ENCODE peak calls at places on chromosome 18, in ten cellular contexts. W is fibroblast of the aortic adventitia, B is choroid plexus epithelial cell, A is cardiac muscle cell, S is lower lobe of right lung, V is OCI-LY7, C is body of pancreas, N is bronchial epithelial cell, J is dorsolateral prefrontal cortex, Y is ovary. I is an unnamed sample.

GRCh38 chr18:21833619-21834300 is 93.2 kb downstream of the MIB1 start:
- DNase-seq in W (no peak), B (peak; percentile 12), A (peak; percentile 7), S (no peak), V (no peak), C (no peak), N (no peak), J (no peak), Y (no peak), I (no peak)

GRCh38 chr18:1846640-1847039 is 724.7 kb downstream of the METTL4 start:
- DNase-seq in W (no peak), B (peak; percentile 24), A (peak; percentile 40), S (no peak), V (no peak), C (no peak), N (peak; percentile 2), J (no peak), Y (no peak), I (peak; percentile 13)

GRCh38 chr18:79496237-79496977 is 100.7 kb downstream of the NFATC1 start:
- DNase-seq in W (no peak), B (no peak), A (peak; percentile 39), S (peak; percentile 40), V (no peak), C (no peak), N (no peak), J (no peak), Y (peak; percentile 32), I (peak; percentile 39)

GRCh38 chr18:13710460-13710859 is 15.9 kb downstream of the FAM210A start:
- DNase-seq in W (no peak), B (peak; percentile 10), A (no peak), S (peak; percentile 71), V (no peak), C (no peak), N (peak; percentile 93), J (no peak), Y (no peak), I (no peak)

GRCh38 chr18:77144451-77145118 is 12.0 kb upstream of the MBP start:
- DNase-seq in W (no peak), B (no peak), A (no peak), S (no peak), V (no peak), C (no peak), N (no peak), J (no peak), Y (no peak), I (no peak)

GRCh38 chr18:27894746-27895145 is 282.2 kb downstream of the CDH2 start:
- DNase-seq in W (no peak), B (no peak), A (no peak), S (no peak), V (no peak), C (no peak), N (no peak), J (no peak), Y (no peak), I (no peak)

GRCh38 chr18:27794527-27794926 is 382.4 kb downstream of the CDH2 start:
- DNase-seq in W (no peak), B (no peak), A (no peak), S (no peak), V (no peak), C (no peak), N (no peak), J (no peak), Y (no peak), I (no peak)

GRCh38 chr18:48949051-48949605 is 1.6 kb downstream of the SMAD7 start:
- DNase-seq in W (no peak), B (no peak), A (no peak), S (peak; percentile 73), V (no peak), C (peak; percentile 47), N (no peak), J (no peak), Y (peak; percentile 67), I (peak; percentile 34)

GRCh38 chr18:31791817-31792579 is 31.3 kb upstream of the SLC25A52 start:
- DNase-seq in W (no peak), B (no peak), A (no peak), S (no peak), V (no peak), C (no peak), N (no peak), J (no peak), Y (no peak), I (no peak)

GRCh38 chr18:39596216-39596615 is 2030.6 kb upstream of the CELF4 start:
- DNase-seq in W (peak; percentile 15), B (no peak), A (no peak), S (no peak), V (no peak), C (no peak), N (no peak), J (no peak), Y (no peak), I (no peak)

GRCh38 chr18:25062720-25063119 is 289.2 kb downstream of the ZNF521 start:
- DNase-seq in W (no peak), B (no peak), A (no peak), S (no peak), V (peak; percentile 33), C (no peak), N (no peak), J (no peak), Y (no peak), I (no peak)
- TF ChIP-seq CTCF in W (no peak), B (no peak), A (no peak), S (no peak), V (peak; percentile 62), C (no peak), N (peak; percentile 6), J (no peak), Y (no peak), I (no peak)

DNA sequence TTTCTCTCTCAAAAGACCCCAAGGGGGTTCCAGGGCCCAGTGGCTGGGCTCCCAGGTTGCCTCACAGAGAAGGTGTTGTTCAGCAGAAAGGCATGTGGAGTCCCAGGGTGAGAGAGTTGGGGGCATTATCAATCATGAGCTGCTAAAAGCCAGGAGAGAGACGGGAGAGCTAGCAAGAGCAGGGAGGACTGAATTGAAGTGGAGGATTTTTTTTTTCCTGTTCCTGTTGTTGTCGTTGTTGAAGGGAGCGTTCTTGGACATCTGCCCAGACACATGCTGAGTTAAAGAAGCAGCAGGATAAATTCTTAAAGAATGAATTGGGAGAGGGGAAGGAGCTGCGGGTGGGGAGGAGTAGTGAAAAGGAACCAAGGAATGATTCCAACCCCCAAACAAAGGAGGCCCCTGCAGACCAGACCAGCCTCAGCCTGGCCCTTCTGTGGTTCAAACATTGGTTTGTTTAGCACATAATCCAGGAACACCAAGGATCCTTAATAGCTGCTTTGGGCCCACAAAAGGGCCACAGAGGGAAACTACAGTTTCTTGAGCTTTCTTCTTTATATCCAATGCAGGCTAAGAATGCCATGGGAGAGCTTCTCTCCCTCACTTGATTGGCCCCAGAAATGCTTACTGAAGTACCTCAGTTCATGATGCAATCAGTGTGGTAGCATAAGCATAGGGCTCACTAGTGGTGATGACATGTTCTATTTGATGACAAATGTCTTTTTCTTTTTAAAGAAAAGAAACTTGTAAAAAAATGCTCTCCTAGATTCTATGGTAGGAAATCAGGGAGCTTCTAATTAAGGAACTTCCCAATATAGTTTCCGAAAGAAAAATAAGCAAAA is 146.0 kb downstream of the SETBP1 start:
- DNase-seq in W (peak; percentile 96), B (peak; percentile 97), A (peak; percentile 97), S (no peak), V (no peak), C (peak; percentile 76), N (peak; percentile 80), J (peak; percentile 56), Y (peak; percentile 67), I (peak; percentile 97)
- H3K4me3 ChIP-seq in W (no peak overlapping the region), B (no peak overlapping the region), A (no peak overlapping the region), S (no peak overlapping the region), V (no peak overlapping the region), C (no peak overlapping the region), N (no peak overlapping the region), J (no peak overlapping the region), Y (no peak overlapping the region), I (no peak overlapping the region)

GRCh38 chr18:10040287-10041011 is 126.6 kb downstream of the VAPA start:
- DNase-seq in W (peak; percentile 74), B (peak; percentile 64), A (peak; percentile 89), S (no peak), V (no peak), C (peak; percentile 71), N (no peak), J (no peak), Y (no peak), I (peak; percentile 83)

GRCh38 chr18:10035306-10035991 is 121.6 kb downstream of the VAPA start:
- DNase-seq in W (no peak), B (no peak), A (no peak), S (peak; percentile 78), V (no peak), C (peak; percentile 80), N (peak; percentile 94), J (no peak), Y (no peak), I (no peak)

GRCh38 chr18:10037181-10037580 is 123.4 kb downstream of the VAPA start:
- DNase-seq in W (no peak), B (no peak), A (no peak), S (no peak), V (no peak), C (no peak), N (no peak), J (no peak), Y (no peak), I (no peak)

GRCh38 chr18:10036479-10036878 is 122.7 kb downstream of the VAPA start:
- DNase-seq in W (no peak), B (no peak), A (no peak), S (no peak), V (no peak), C (no peak), N (peak; percentile 15), J (no peak), Y (no peak), I (no peak)

DNA sequence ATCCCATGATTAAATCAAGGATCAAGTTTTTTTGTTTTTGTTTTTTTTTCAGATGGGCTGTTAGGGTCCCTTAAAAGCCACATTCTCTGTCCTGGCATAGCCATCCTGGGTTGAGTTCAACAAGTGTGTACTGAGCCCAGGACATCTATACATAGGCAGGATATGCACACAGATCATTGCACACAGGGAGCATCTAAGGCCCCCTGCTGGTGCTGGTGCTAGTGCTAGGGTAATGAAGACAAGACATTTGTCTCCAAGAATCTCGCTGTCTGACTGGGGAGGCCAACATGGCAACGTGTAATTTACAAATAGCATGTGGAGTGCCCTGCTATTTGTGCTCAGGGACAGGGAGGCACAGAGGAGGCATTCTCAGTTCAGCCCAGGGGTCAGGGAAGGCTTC is 124.5 kb downstream of the VAPA start:
- DNase-seq in W (no peak), B (no peak), A (no peak), S (no peak), V (peak; percentile 2), C (no peak), N (no peak), J (no peak), Y (no peak), I (no peak)
- TF ChIP-seq CTCF in W (no peak), B (no peak), A (no peak), S (no peak), V (peak; percentile 26), C (no peak), N (no peak), J (no peak), Y (no peak), I (no peak)

DNA sequence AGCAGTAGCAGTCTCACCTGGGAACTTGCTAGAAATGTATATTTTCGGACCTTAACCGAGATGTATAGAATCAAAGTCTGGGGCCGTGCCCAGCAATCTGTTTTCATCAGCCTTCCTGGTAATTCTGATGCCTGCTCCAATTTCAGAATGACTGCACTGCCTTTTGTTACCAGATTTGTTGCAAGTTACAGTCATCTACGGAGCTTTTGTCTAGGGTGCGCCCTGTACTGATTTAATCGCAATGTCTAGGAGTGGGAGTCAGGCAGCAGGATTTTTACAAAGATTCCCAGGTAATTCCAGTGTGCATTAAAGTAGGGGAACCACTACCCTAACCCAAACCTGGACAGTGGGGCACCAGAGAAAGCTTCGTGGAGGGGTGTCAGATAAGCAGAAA is 178.0 kb downstream of the HAUS1 start:
- DNase-seq in W (no peak), B (no peak), A (no peak), S (no peak), V (no peak), C (no peak), N (no peak), J (no peak), Y (no peak), I (no peak)
- H3K4me3 ChIP-seq in W (no peak overlapping the region), B (no peak overlapping the region), A (no peak overlapping the region), S (no peak overlapping the region), V (no peak overlapping the region), C (no peak overlapping the region), N (no peak overlapping the region), J (no peak overlapping the region), Y (no peak overlapping the region), I (no peak overlapping the region)